ENCODE peak calls at places on chromosome 4, in four cellular contexts. One of them, this sample, is unnamed.

GRCh38 chr4:140012688-140013087 is 141.3 kb downstream of the MAML3 start:
- DNase-seq in HFFc6: peak; percentile 87
- DNase-seq in OCI-M1: peak; percentile 92
- DNase-seq in pancreas: peak; percentile 66
- DNase-seq in this sample: peak; percentile 8

GRCh38 chr4:95572304-95572991 is 23.7 kb upstream of the UNC5C start:
- DNase-seq in pancreas: no peak
- DNase-seq in HFFc6: no peak
- DNase-seq in OCI-M1: peak; percentile 95
- DNase-seq in this sample: peak; percentile 63

GRCh38 chr4:86961605-86962295 is 26.9 kb downstream of the AFF1 start:
- DNase-seq in HFFc6: peak; percentile 77
- DNase-seq in OCI-M1: peak; percentile 95
- DNase-seq in pancreas: no peak
- DNase-seq in this sample: peak; percentile 83

GRCh38 chr4:183757105-183757504 is 98.0 kb downstream of the TRAPPC11 start:
- DNase-seq in OCI-M1: no peak
- DNase-seq in pancreas: no peak
- DNase-seq in HFFc6: no peak
- DNase-seq in this sample: no peak

GRCh38 chr4:53221832-53222480 is 143.9 kb downstream of the SCFD2 start:
- DNase-seq in pancreas: no peak
- DNase-seq in OCI-M1: no peak
- DNase-seq in HFFc6: no peak
- DNase-seq in this sample: no peak

GRCh38 chr4:119227690-119228089 is 15.2 kb downstream of the USP53 start:
- DNase-seq in pancreas: no peak
- DNase-seq in HFFc6: no peak
- DNase-seq in OCI-M1: no peak
- DNase-seq in this sample: no peak

GRCh38 chr4:175560628-175561027 is 251.4 kb downstream of the GPM6A start:
- DNase-seq in OCI-M1: peak; percentile 71
- DNase-seq in pancreas: no peak
- DNase-seq in HFFc6: peak; percentile 4
- DNase-seq in this sample: no peak

GRCh38 chr4:19309365-19309764 is 942.3 kb upstream of the SLIT2 start:
- DNase-seq in HFFc6: peak; percentile 68
- DNase-seq in OCI-M1: peak; percentile 4
- DNase-seq in pancreas: no peak
- DNase-seq in this sample: peak; percentile 18

GRCh38 chr4:186948361-186949291 is 225.0 kb upstream of the FAT1 start:
- DNase-seq in pancreas: peak; percentile 69
- DNase-seq in OCI-M1: peak; percentile 44
- DNase-seq in HFFc6: peak; percentile 67
- DNase-seq in this sample: no peak

GRCh38 chr4:71338846-71339593 is at the start of gene SLC4A4:
- DNase-seq in pancreas: no peak
- DNase-seq in HFFc6: peak; percentile 85
- DNase-seq in OCI-M1: peak; percentile 48
- DNase-seq in this sample: peak; percentile 87

GRCh38 chr4:17066972-17067371 is 168.5 kb upstream of the LDB2 start:
- DNase-seq in pancreas: no peak
- DNase-seq in OCI-M1: no peak
- DNase-seq in HFFc6: peak; percentile 91
- DNase-seq in this sample: no peak

GRCh38 chr4:373062-373839 is 35.6 kb downstream of the ZNF141 start:
- DNase-seq in HFFc6: no peak
- DNase-seq in OCI-M1: no peak
- DNase-seq in pancreas: no peak
- DNase-seq in this sample: no peak

GRCh38 chr4:99361268-99361922 is 8.8 kb upstream of the ADH1C start:
- DNase-seq in pancreas: no peak
- DNase-seq in HFFc6: no peak
- DNase-seq in OCI-M1: no peak
- DNase-seq in this sample: no peak

GRCh38 chr4:137674066-137674465 is 141.8 kb upstream of the PCDH18 start:
- DNase-seq in pancreas: no peak
- DNase-seq in HFFc6: peak; percentile 60
- DNase-seq in OCI-M1: no peak
- DNase-seq in this sample: peak; percentile 54

GRCh38 chr4:3426465-3427133 is 15.2 kb upstream of the HGFAC start:
- DNase-seq in OCI-M1: no peak
- DNase-seq in HFFc6: no peak
- DNase-seq in pancreas: no peak
- DNase-seq in this sample: no peak

GRCh38 chr4:189265515-189265914 is 675.2 kb upstream of the FRG1 start:
- DNase-seq in pancreas: no peak
- DNase-seq in HFFc6: no peak
- DNase-seq in OCI-M1: no peak
- DNase-seq in this sample: no peak

GRCh38 chr4:87499415-87500106 is 29.6 kb downstream of the SPARCL1 start:
- DNase-seq in OCI-M1: no peak
- DNase-seq in HFFc6: no peak
- DNase-seq in pancreas: no peak
- DNase-seq in this sample: no peak

GRCh38 chr4:80026080-80026479 is 46.9 kb downstream of the ANTXR2 start:
- DNase-seq in pancreas: no peak
- DNase-seq in HFFc6: peak; percentile 17
- DNase-seq in OCI-M1: no peak
- DNase-seq in this sample: no peak

GRCh38 chr4:74964311-74964710 is 31.4 kb downstream of the PARM1 start:
- DNase-seq in HFFc6: no peak
- DNase-seq in OCI-M1: no peak
- DNase-seq in pancreas: no peak
- DNase-seq in this sample: no peak

GRCh38 chr4:108080752-108081151 is 88.0 kb downstream of the LEF1 start:
- DNase-seq in HFFc6: no peak
- DNase-seq in OCI-M1: no peak
- DNase-seq in pancreas: no peak
- DNase-seq in this sample: no peak

GRCh38 chr4:66855956-66856355 is 689.3 kb downstream of the CENPC start:
- DNase-seq in pancreas: no peak
- DNase-seq in HFFc6: no peak
- DNase-seq in OCI-M1: no peak
- DNase-seq in this sample: no peak

GRCh38 chr4:30537462-30537861 is 182.7 kb upstream of the PCDH7 start:
- DNase-seq in OCI-M1: no peak
- DNase-seq in HFFc6: peak; percentile 41
- DNase-seq in pancreas: no peak
- DNase-seq in this sample: peak; percentile 95

GRCh38 chr4:125187221-125187620 is 127.5 kb upstream of the FAT4 start:
- DNase-seq in OCI-M1: no peak
- DNase-seq in HFFc6: peak; percentile 78
- DNase-seq in pancreas: no peak
- DNase-seq in this sample: no peak

GRCh38 chr4:115770046-115770543 is 656.7 kb upstream of the NDST4 start:
- DNase-seq in HFFc6: no peak
- DNase-seq in OCI-M1: no peak
- DNase-seq in pancreas: no peak
- DNase-seq in this sample: no peak

GRCh38 chr4:112673076-112673475 is 36.1 kb downstream of the LARP7 start:
- DNase-seq in OCI-M1: no peak
- DNase-seq in HFFc6: no peak
- DNase-seq in pancreas: no peak
- DNase-seq in this sample: no peak

GRCh38 chr4:76765473-76766183 is 132.3 kb downstream of the SOWAHB start:
- DNase-seq in HFFc6: peak; percentile 28
- DNase-seq in pancreas: no peak
- DNase-seq in OCI-M1: no peak
- DNase-seq in this sample: no peak

GRCh38 chr4:682490-683172 is 6.3 kb downstream of the SLC49A3 start:
- DNase-seq in HFFc6: no peak
- DNase-seq in OCI-M1: no peak
- DNase-seq in pancreas: no peak
- DNase-seq in this sample: no peak